ENCODE peak calls at places on chromosomes 13 and 19, in four cellular contexts. V is mesendoderm, N is IMR-90, Z is H1. I is an unnamed sample.

GRCh38 chr13:113034451-113035208 is 65.6 kb downstream of the MCF2L start:
- DNase-seq in Z (no peak), V (peak; percentile 64), N (peak; percentile 56), I (peak; percentile 60)

GRCh38 chr13:24500977-24501376 is 11.6 kb downstream of the PARP4 start:
- DNase-seq in N (peak; percentile 73), V (no peak), Z (no peak), I (no peak)

GRCh38 chr13:110014719-110015118 is 228.3 kb upstream of the IRS2 start:
- DNase-seq in V (no peak), N (no peak), Z (no peak), I (no peak)

GRCh38 chr19:50723069-50723468 is at the start of gene CLEC11A:
- DNase-seq in V (peak; percentile 58), N (peak; percentile 80), Z (no peak), I (no peak)

GRCh38 chr13:63517376-63517775 is 2101.7 kb upstream of the PCDH20 start:
- DNase-seq in V (no peak), Z (no peak), N (peak; percentile 82), I (no peak)

GRCh38 chr19:15318241-15318691 is 14.1 kb downstream of the BRD4 start:
- DNase-seq in V (no peak), N (peak; percentile 42), Z (no peak), I (no peak)

GRCh38 chr19:55619264-55619663 is 5.1 kb downstream of the ZNF784 start:
- DNase-seq in V (no peak), Z (no peak), N (peak; percentile 61), I (no peak)

GRCh38 chr19:5595745-5596144 is 26.8 kb downstream of the SAFB2 start:
- DNase-seq in N (no peak), V (no peak), Z (no peak), I (no peak)

GRCh38 chr19:13999085-13999484 is 7.0 kb downstream of the RFX1 start:
- DNase-seq in Z (no peak), V (no peak), N (no peak), I (no peak)

GRCh38 chr13:97364031-97364430 is 69.9 kb upstream of the RAP2A start:
- DNase-seq in V (no peak), Z (no peak), N (no peak), I (no peak)

GRCh38 chr13:66501187-66501586 is 728.9 kb downstream of the PCDH9 start:
- DNase-seq in Z (no peak), V (no peak), N (peak; percentile 78), I (no peak)

GRCh38 chr13:78601124-78601885 is 2.0 kb downstream of the POU4F1 start:
- DNase-seq in N (peak; percentile 7), V (no peak), Z (no peak), I (peak; percentile 46)

GRCh38 chr19:17513801-17514200 is 2.4 kb downstream of the PGLS start:
- DNase-seq in N (no peak), V (no peak), Z (no peak), I (no peak)

GRCh38 chr19:50513746-50514345 is at the start of gene ASPDH:
- DNase-seq in V (no peak), N (no peak), Z (no peak), I (no peak)

GRCh38 chr19:35346193-35347052 is 1.3 kb upstream of the FFAR1 start:
- DNase-seq in Z (no peak), N (no peak), V (no peak), I (peak; percentile 19)

GRCh38 chr19:58572026-58572817 is 913 bp downstream of the MZF1 start:
- DNase-seq in N (no peak), Z (no peak), V (no peak), I (no peak)
- H3K56ac ChIP-seq in N (no peak overlapping the region), Z (no peak overlapping the region), V (peak overlapping the region; percentile 100), I (no peak overlapping the region)

GRCh38 chr19:46049597-46049996 is 8.8 kb upstream of the IGFL4 start:
- DNase-seq in N (no peak), V (peak; percentile 89), Z (peak; percentile 27), I (peak; percentile 87)
- H4K5ac ChIP-seq in N (no peak overlapping the region), V (no peak overlapping the region), Z (no peak overlapping the region), I (no peak overlapping the region)

GRCh38 chr19:40322271-40322610 is 26.0 kb downstream of the C19orf47 start:
- DNase-seq in Z (no peak), N (no peak), V (no peak), I (no peak)

GRCh38 chr19:40321076-40321475 is 27.1 kb downstream of the C19orf47 start:
- DNase-seq in Z (no peak), N (no peak), V (no peak), I (no peak)

GRCh38 chr19:40321566-40322270 is 26.5 kb downstream of the C19orf47 start:
- DNase-seq in Z (no peak), N (no peak), V (no peak), I (no peak)

GRCh38 chr19:40323705-40324104 is 24.5 kb downstream of the C19orf47 start:
- DNase-seq in V (no peak), Z (no peak), N (no peak), I (no peak)

DNA sequence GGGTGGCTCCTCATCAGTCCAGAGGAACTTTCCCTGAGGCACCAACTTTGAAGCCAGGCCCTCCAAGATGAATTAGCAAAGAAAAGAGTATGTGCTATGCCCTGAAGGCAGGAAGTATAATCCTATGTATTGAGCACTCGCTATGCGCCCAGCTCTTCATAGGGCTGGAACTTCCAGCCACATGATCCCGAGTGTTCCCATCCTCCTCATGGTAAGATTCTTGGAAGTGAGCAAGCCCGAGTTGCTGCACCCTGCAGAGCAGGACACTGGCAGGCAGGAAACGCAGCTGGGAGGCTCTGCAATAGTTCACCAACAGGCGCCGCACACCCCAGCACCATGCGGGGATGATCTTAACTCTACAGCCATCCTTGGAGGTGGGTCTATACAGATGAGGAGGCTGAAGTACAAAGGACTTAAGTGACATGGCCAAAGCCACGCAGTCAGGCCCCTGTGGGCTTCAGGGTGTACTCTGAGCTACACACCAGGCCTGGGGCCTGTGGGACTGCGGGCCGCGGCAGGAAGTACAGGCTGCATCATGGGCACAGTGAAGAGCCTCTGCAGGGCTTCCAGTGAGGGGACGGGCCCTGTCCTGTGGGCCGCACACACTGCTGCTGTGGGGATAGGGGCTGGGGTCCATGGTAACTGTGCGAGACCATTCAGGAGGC is 25.1 kb downstream of the C19orf47 start:
- DNase-seq in Z (no peak), N (no peak), V (peak; percentile 11), I (no peak)
- H3K56ac ChIP-seq in Z (no peak overlapping the region), N (no peak overlapping the region), V (no peak overlapping the region), I (no peak overlapping the region)

GRCh38 chr13:73245271-73245670 is 186.5 kb downstream of the KLF5 start:
- DNase-seq in V (peak; percentile 37), N (no peak), Z (no peak), I (no peak)

GRCh38 chr13:73242515-73243015 is 183.8 kb downstream of the KLF5 start:
- DNase-seq in Z (no peak), V (no peak), N (no peak), I (no peak)

GRCh38 chr13:73248154-73248553 is 189.3 kb downstream of the KLF5 start:
- DNase-seq in Z (no peak), V (no peak), N (no peak), I (no peak)

GRCh38 chr13:73248711-73249580 is 190.1 kb downstream of the KLF5 start:
- DNase-seq in V (peak; percentile 86), Z (peak; percentile 27), N (peak; percentile 63), I (peak; percentile 33)

DNA sequence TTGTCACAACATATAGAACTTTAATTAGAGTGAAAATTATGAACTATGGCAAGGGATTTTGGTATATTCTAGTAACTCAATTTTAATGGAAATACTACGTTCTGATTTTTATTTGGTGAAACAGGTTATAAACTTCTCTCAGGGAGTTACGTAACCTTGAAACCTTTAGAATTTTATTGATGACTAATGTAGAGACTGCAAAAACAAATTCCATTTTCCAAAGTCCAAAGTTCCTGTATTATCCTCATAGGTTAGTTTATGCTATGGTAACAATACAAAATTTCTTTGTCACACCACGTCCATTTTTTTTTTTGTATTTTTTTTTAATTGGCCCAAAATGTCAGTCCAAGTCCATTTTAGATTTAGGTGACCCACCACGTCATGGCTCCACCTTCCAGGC is 185.7 kb downstream of the KLF5 start:
- DNase-seq in N (no peak), Z (no peak), V (no peak), I (no peak)
- H4K5ac ChIP-seq in N (no peak overlapping the region), Z (no peak overlapping the region), V (no peak overlapping the region), I (no peak overlapping the region)

DNA sequence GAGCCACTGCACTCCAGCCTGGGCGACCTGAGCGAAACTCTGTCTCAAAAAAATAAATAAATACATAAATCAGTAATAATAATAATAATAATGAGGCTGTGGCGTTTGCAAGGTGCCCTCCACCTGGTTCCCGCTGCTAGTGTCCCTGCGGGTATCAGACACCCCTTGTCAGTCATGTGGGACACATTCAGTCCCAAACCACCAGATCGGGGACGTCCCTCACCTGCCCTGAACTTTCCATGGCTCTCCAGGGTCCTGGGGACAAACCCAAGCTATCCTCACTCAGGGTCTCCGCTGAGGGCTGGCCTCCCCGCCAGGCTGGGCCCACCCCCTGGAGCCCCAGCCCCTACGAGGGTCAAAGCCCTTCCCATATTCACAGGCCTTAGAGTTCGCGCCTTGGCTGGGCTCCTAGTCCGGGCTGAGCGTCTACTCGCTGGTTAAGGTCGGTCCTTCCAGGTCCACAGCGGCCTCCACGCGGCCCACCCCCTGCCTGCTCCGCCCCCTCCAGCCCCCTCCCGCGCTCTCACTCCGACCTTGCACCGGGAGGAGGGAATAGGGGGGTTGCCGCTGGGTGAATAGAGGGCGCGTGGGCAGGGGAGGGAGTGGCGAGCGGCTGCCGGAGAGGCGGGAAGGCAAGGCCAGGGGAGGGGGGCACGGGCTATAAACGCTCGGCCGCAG is 349 bp upstream of the KISS1R start:
- DNase-seq in N (no peak), V (no peak), Z (no peak), I (peak; percentile 61)
- H3K56ac ChIP-seq in N (no peak overlapping the region), V (no peak overlapping the region), Z (no peak overlapping the region), I (no peak overlapping the region)

DNA sequence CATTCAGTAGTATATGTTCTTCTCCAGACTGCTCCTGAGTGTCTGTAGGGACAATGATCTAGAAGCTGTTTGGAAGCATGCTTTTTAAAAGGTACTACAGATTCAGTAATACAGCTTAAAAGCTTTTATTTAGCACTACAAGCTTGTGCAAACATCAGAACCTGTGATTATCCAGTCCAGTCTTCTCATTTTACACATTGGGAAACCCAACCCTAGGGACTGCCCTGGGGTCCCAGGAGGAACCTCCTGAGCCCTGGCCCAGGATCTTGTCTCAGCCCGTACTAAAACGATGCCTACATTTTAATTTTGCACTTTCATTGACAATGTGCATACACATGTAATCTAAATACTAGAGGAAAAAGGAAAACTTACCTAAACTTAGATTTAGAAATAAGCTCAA is 12.5 kb downstream of the DOCK9 start:
- DNase-seq in V (no peak), Z (no peak), N (no peak), I (no peak)
- H4K5ac ChIP-seq in V (no peak overlapping the region), Z (no peak overlapping the region), N (no peak overlapping the region), I (no peak overlapping the region)

GRCh38 chr19:51754106-51754505 is 2.4 kb upstream of the FPR1 start:
- DNase-seq in V (no peak), Z (no peak), N (no peak), I (no peak)
- H3K56ac ChIP-seq in V (no peak overlapping the region), Z (no peak overlapping the region), N (no peak overlapping the region), I (no peak overlapping the region)